ENCODE peak calls at places on chromosomes 2 and 18, in eight cellular contexts. Y, V, H, L, F, J, K and O are unnamed samples.

GRCh38 chr2:98346259-98347236 is at the start of gene CNGA3:
- DNase-seq in V (no peak), K (no peak), F (peak; percentile 45), J (peak; percentile 11), L (no peak), H (no peak), Y (no peak), O (no peak)

GRCh38 chr18:389658-390357 is 110.7 kb downstream of the COLEC12 start:
- DNase-seq in V (no peak), L (no peak), H (no peak), J (no peak), K (no peak), Y (no peak), F (no peak), O (no peak)

GRCh38 chr2:5145053-5145452 is 547.1 kb upstream of the SOX11 start:
- DNase-seq in H (no peak), L (no peak), K (no peak), F (no peak), J (no peak), Y (no peak), V (no peak), O (no peak)

GRCh38 chr2:85917887-85918795 is 29.4 kb upstream of the ST3GAL5 start:
- DNase-seq in J (no peak), F (no peak), H (no peak), L (no peak), V (no peak), Y (no peak), K (no peak), O (no peak)

GRCh38 chr2:157475722-157476390 is 32.0 kb upstream of the CYTIP start:
- DNase-seq in K (no peak), H (no peak), L (no peak), J (no peak), V (no peak), Y (no peak), F (no peak), O (no peak)

GRCh38 chr18:78422336-78422735 is 557.3 kb upstream of the SALL3 start:
- DNase-seq in L (no peak), H (no peak), Y (no peak), V (no peak), J (no peak), F (no peak), K (no peak), O (no peak)

GRCh38 chr2:125630377-125630776 is 1025.6 kb upstream of the GYPC start:
- DNase-seq in L (no peak), H (no peak), Y (no peak), J (no peak), K (no peak), V (no peak), F (no peak), O (no peak)

GRCh38 chr2:218368621-218369153 is 12.0 kb downstream of the CATIP start:
- DNase-seq in J (no peak), L (peak; percentile 69), V (no peak), K (no peak), H (no peak), F (no peak), Y (no peak), O (peak; percentile 51)

GRCh38 chr18:44680271-44681038 is at the start of gene SETBP1:
- DNase-seq in J (peak; percentile 66), K (peak; percentile 44), V (peak; percentile 46), H (peak; percentile 81), L (peak; percentile 83), Y (peak; percentile 65), F (peak; percentile 89), O (peak; percentile 47)